ENCODE peak calls at places on chromosomes 3 and 15, in four cellular contexts. L is Caki2, H is DMS 273 treated with DMSO at 0.1 percent for 48 hours, G is COR-L47. X is an unnamed sample.
A peak's percentile ranks its signal among the peaks of the same experiment; 100 is the strongest.

GRCh38 chr3:142180761-142181362 is 31.5 kb upstream of the TFDP2 start:
- DNase-seq in H (no peak), G (peak; percentile 2), L (peak; percentile 4), X (peak; percentile 59)

GRCh38 chr3:37218206-37218605 is 43.8 kb upstream of the LRRFIP2 start:
- DNase-seq in H (peak; percentile 64), G (no peak), L (no peak), X (no peak)

GRCh38 chr3:192906940-192907339 is 10.7 kb downstream of the MB21D2 start:
- DNase-seq in G (peak; percentile 38), H (no peak), L (no peak), X (no peak)

GRCh38 chr15:94174399-94174802 is 57.0 kb upstream of the MCTP2 start:
- DNase-seq in H (no peak), L (no peak), G (no peak), X (no peak)

GRCh38 chr3:167864559-167864887 is 129.0 kb downstream of the SERPINI1 start:
- DNase-seq in H (no peak), L (no peak), G (no peak), X (no peak)

GRCh38 chr3:32884532-32885031 is 66.8 kb downstream of the TRIM71 start:
- DNase-seq in G (no peak), L (no peak), H (no peak), X (no peak)

GRCh38 chr15:42137461-42138261 is 18.8 kb downstream of the PLA2G4F start:
- DNase-seq in L (peak; percentile 38), G (peak; percentile 52), H (peak; percentile 46), X (peak; percentile 46)

GRCh38 chr15:52289629-52290081 is 5.9 kb downstream of the MYO5C start:
- DNase-seq in H (no peak), G (no peak), L (no peak), X (no peak)

GRCh38 chr3:17412950-17413530 is 329.4 kb downstream of the TBC1D5 start:
- DNase-seq in G (peak; percentile 52), H (peak; percentile 26), L (peak; percentile 45), X (no peak)

GRCh38 chr3:32340039-32340438 is 51.6 kb upstream of the CMTM7 start:
- DNase-seq in L (peak; percentile 37), H (peak; percentile 13), G (peak; percentile 26), X (peak; percentile 71)

GRCh38 chr3:25428003-25428861 is at the start of gene RARB:
- DNase-seq in L (peak; percentile 96), H (no peak), G (no peak), X (peak; percentile 87)

GRCh38 chr15:68387288-68388143 is 44.4 kb downstream of the ITGA11 start:
- DNase-seq in G (no peak), H (no peak), L (no peak), X (peak; percentile 33)

GRCh38 chr3:140617135-140617534 is 60.7 kb upstream of the TRIM42 start:
- DNase-seq in L (no peak), G (no peak), H (no peak), X (no peak)

GRCh38 chr3:39064646-39065045 is 12.8 kb downstream of the WDR48 start:
- DNase-seq in G (no peak), L (peak; percentile 33), H (no peak), X (no peak)

GRCh38 chr3:131501949-131502348 is 822 bp downstream of the MRPL3 start:
- DNase-seq in H (no peak), G (no peak), L (peak; percentile 2), X (no peak)

GRCh38 chr15:88255496-88256171 is 905 bp downstream of the NTRK3 start:
- DNase-seq in H (no peak), G (peak; percentile 8), L (peak; percentile 14), X (peak; percentile 85)

GRCh38 chr3:50212502-50212901 is 7.4 kb downstream of the SLC38A3 start:
- DNase-seq in H (no peak), L (no peak), G (no peak), X (peak; percentile 75)

GRCh38 chr15:88902491-88902835 is 7.1 kb upstream of the HAPLN3 start:
- DNase-seq in H (no peak), G (no peak), L (no peak), X (no peak)

GRCh38 chr3:80677796-80678195 is 910.0 kb upstream of the ROBO1 start:
- DNase-seq in H (no peak), G (no peak), L (no peak), X (no peak)

GRCh38 chr15:90633361-90633760 is 83.8 kb upstream of the BLM start:
- DNase-seq in H (no peak), G (no peak), L (no peak), X (no peak)

GRCh38 chr3:121477589-121477988 is 68.2 kb downstream of the POLQ start:
- DNase-seq in L (no peak), G (no peak), H (no peak), X (peak; percentile 59)

X was measured in islet precursor cell.